ENCODE peak calls at places on chromosomes 11 and 22, in nine cellular contexts. H is LHCN-M2; U is Kasumi-1; V is uterus; G is iris pigment epithelial cell; O is GM10248; Z is Calu3; D is amniotic stem cell; X is CD8-positive, alpha-beta memory T cell. I is an unnamed sample.
A peak's percentile ranks its signal among the peaks of the same experiment; 100 is the strongest.

GRCh38 chr11:116702772-116703360 is 69.9 kb downstream of the BUD13 start:
- DNase-seq in U (no peak), X (no peak), Z (no peak), V (no peak), G (no peak), H (no peak), O (no peak), D (no peak), I (no peak)

GRCh38 chr11:47466201-47466600 is 17.3 kb upstream of the RAPSN start:
- DNase-seq in X (no peak), G (peak; percentile 75), U (no peak), H (no peak), Z (no peak), D (no peak), O (no peak), V (no peak), I (no peak)

GRCh38 chr22:33397381-33397907 is 339.3 kb upstream of the SYN3 start:
- DNase-seq in O (no peak), X (no peak), V (no peak), U (no peak), D (no peak), G (no peak), Z (no peak), H (no peak), I (no peak)

GRCh38 chr11:44950036-44950624 is 553 bp downstream of the TP53I11 start:
- DNase-seq in U (no peak), V (no peak), X (peak; percentile 12), G (no peak), D (no peak), H (no peak), Z (peak; percentile 27), O (no peak), I (no peak)

GRCh38 chr11:57460017-57460755 is at the start of gene RTN4RL2:
- DNase-seq in Z (peak; percentile 44), H (peak; percentile 38), V (no peak), U (peak; percentile 73), D (no peak), O (peak; percentile 81), X (peak; percentile 12), G (peak; percentile 28), I (peak; percentile 81)

GRCh38 chr11:65711785-65712632 is at the start of gene KAT5:
- DNase-seq in Z (peak; percentile 98), G (peak; percentile 98), O (peak; percentile 92), U (peak; percentile 98), X (peak; percentile 98), D (peak; percentile 98), H (peak; percentile 98), V (peak; percentile 99), I (peak; percentile 99)

GRCh38 chr11:72703281-72704008 is 29.2 kb upstream of the PDE2A start:
- DNase-seq in G (peak; percentile 82), O (no peak), D (peak; percentile 42), X (no peak), U (no peak), Z (no peak), H (peak; percentile 80), V (peak; percentile 82), I (no peak)

GRCh38 chr11:131633978-131634377 is 263.6 kb downstream of the NTM start:
- DNase-seq in D (no peak), O (no peak), G (no peak), V (no peak), H (no peak), U (no peak), Z (no peak), X (no peak), I (no peak)

GRCh38 chr11:2990617-2991476 is 1.3 kb downstream of the NAP1L4 start:
- DNase-seq in Z (peak; percentile 21), G (peak; percentile 16), V (no peak), U (peak; percentile 3), D (no peak), X (no peak), H (no peak), O (no peak), I (no peak)

GRCh38 chr22:45688606-45689080 is 17.0 kb downstream of the ATXN10 start:
- DNase-seq in D (peak; percentile 52), H (peak; percentile 76), Z (peak; percentile 75), O (no peak), U (peak; percentile 23), G (peak; percentile 96), V (no peak), X (no peak), I (peak; percentile 60)

GRCh38 chr11:96044311-96044710 is 120.4 kb upstream of the MTMR2 start:
- DNase-seq in V (no peak), Z (no peak), X (no peak), O (no peak), U (no peak), D (no peak), G (no peak), H (no peak), I (no peak)

GRCh38 chr11:33000181-33000580 is 15.5 kb upstream of the DEPDC7 start:
- DNase-seq in U (no peak), D (peak; percentile 32), H (peak; percentile 89), X (no peak), V (no peak), G (peak; percentile 92), Z (no peak), O (no peak), I (no peak)

GRCh38 chr11:107719062-107719461 is 7.2 kb upstream of the SLN start:
- DNase-seq in H (no peak), D (no peak), G (no peak), X (no peak), U (no peak), V (no peak), O (no peak), Z (no peak), I (no peak)

GRCh38 chr11:33387996-33388395 is 130.8 kb downstream of the HIPK3 start:
- DNase-seq in V (no peak), G (no peak), X (no peak), U (no peak), H (no peak), O (no peak), Z (no peak), D (no peak), I (no peak)

GRCh38 chr11:57321996-57322880 is 2.5 kb downstream of the TNKS1BP1 start:
- DNase-seq in X (no peak), U (peak; percentile 26), D (peak; percentile 92), V (peak; percentile 96), Z (peak; percentile 83), H (peak; percentile 92), G (peak; percentile 96), O (no peak), I (peak; percentile 90)

GRCh38 chr11:12150831-12151382 is 40.5 kb downstream of the MICAL2 start:
- DNase-seq in U (no peak), Z (no peak), X (no peak), H (no peak), V (no peak), O (no peak), D (peak; percentile 66), G (peak; percentile 96), I (no peak)

GRCh38 chr11:83566948-83567347 is 280.8 kb upstream of the CCDC90B start:
- DNase-seq in D (peak; percentile 35), O (no peak), G (peak; percentile 81), H (peak; percentile 84), Z (no peak), X (no peak), U (no peak), V (no peak), I (no peak)

GRCh38 chr22:48944756-48945620 is 882.7 kb downstream of the BRD1 start:
- DNase-seq in H (no peak), D (no peak), X (no peak), Z (no peak), G (no peak), O (no peak), U (no peak), V (no peak), I (peak; percentile 24)

GRCh38 chr11:67494371-67495233 is 10.6 kb downstream of the PITPNM1 start:
- DNase-seq in H (no peak), D (no peak), Z (no peak), U (no peak), G (no peak), X (no peak), O (no peak), V (no peak), I (no peak)